ENCODE peak calls at places on chromosome X, in ten cellular contexts. P is NB4, M is fibroblast of mammary gland, V is H9, W is HFF-Myc, D is fibroblast of lung, F is fibroblast of pulmonary artery, U is AG10803, Q is A549, T is stomach. L is an unnamed sample.
A peak's percentile ranks its signal among the peaks of the same experiment; 100 is the strongest.

GRCh38 chrX:100410083-100410590 is at the start of gene PCDH19:
- DNase-seq in P (no peak), M (peak; percentile 57), V (peak; percentile 86), W (no peak), D (peak; percentile 52), F (peak; percentile 62), U (peak; percentile 46), Q (peak; percentile 44), T (peak; percentile 54), L (peak; percentile 68)

GRCh38 chrX:3271485-3272186 is 74.8 kb downstream of the MXRA5 start:
- DNase-seq in P (no peak), M (peak; percentile 60), V (no peak), W (peak; percentile 63), D (peak; percentile 53), F (peak; percentile 77), U (peak; percentile 90), Q (peak; percentile 18), T (no peak), L (peak; percentile 41)

GRCh38 chrX:46294234-46294633 is 251.0 kb downstream of the ZNF674 start:
- DNase-seq in P (no peak), M (peak; percentile 11), V (no peak), W (no peak), D (no peak), F (no peak), U (peak; percentile 89), Q (no peak), T (no peak), L (no peak)

GRCh38 chrX:153628665-153629064 is 18.3 kb upstream of the DUSP9 start:
- DNase-seq in P (no peak), M (no peak), V (no peak), W (no peak), D (no peak), F (no peak), U (no peak), Q (no peak), T (no peak), L (no peak)

GRCh38 chrX:32708542-32708941 is 502.8 kb downstream of the DMD start:
- DNase-seq in P (no peak), M (no peak), V (no peak), W (no peak), D (no peak), F (no peak), U (no peak), Q (no peak), T (no peak), L (no peak)

GRCh38 chrX:41024755-41025154 is 60.5 kb upstream of the USP9X start:
- DNase-seq in P (no peak), M (no peak), V (no peak), W (no peak), D (no peak), F (no peak), U (no peak), Q (peak; percentile 20), T (no peak), L (no peak)

GRCh38 chrX:7446815-7447214 is 298.9 kb upstream of the PUDP start:
- DNase-seq in P (no peak), M (peak; percentile 7), V (no peak), W (no peak), D (no peak), F (no peak), U (no peak), Q (no peak), T (no peak), L (peak; percentile 90)

GRCh38 chrX:133792198-133792953 is 193.0 kb downstream of the GPC3 start:
- DNase-seq in P (peak; percentile 64), M (peak; percentile 75), V (peak; percentile 80), W (peak; percentile 40), D (peak; percentile 77), F (peak; percentile 77), U (peak; percentile 55), Q (peak; percentile 68), T (peak; percentile 70), L (peak; percentile 83)

GRCh38 chrX:19342331-19342906 is 1.3 kb upstream of the PDHA1 start:
- DNase-seq in P (peak; percentile 15), M (no peak), V (no peak), W (no peak), D (peak; percentile 28), F (no peak), U (no peak), Q (no peak), T (no peak), L (no peak)

GRCh38 chrX:110318664-110318968 is 731 bp upstream of the AMMECR1 start:
- DNase-seq in P (no peak), M (no peak), V (no peak), W (no peak), D (no peak), F (no peak), U (no peak), Q (peak; percentile 31), T (peak; percentile 27), L (peak; percentile 44)

GRCh38 chrX:110317820-110318663 is at the start of gene AMMECR1:
- DNase-seq in P (peak; percentile 88), M (peak; percentile 78), V (peak; percentile 74), W (peak; percentile 30), D (peak; percentile 77), F (peak; percentile 82), U (peak; percentile 83), Q (peak; percentile 83), T (peak; percentile 80), L (peak; percentile 71)

GRCh38 chrX:110315541-110315940 is 2.3 kb downstream of the AMMECR1 start:
- DNase-seq in P (no peak), M (peak; percentile 36), V (no peak), W (no peak), D (no peak), F (no peak), U (no peak), Q (no peak), T (no peak), L (no peak)

GRCh38 chrX:110316351-110317078 is 1.4 kb downstream of the AMMECR1 start:
- DNase-seq in P (peak; percentile 39), M (peak; percentile 12), V (no peak), W (no peak), D (no peak), F (peak; percentile 17), U (peak; percentile 7), Q (no peak), T (no peak), L (peak; percentile 11)

DNA sequence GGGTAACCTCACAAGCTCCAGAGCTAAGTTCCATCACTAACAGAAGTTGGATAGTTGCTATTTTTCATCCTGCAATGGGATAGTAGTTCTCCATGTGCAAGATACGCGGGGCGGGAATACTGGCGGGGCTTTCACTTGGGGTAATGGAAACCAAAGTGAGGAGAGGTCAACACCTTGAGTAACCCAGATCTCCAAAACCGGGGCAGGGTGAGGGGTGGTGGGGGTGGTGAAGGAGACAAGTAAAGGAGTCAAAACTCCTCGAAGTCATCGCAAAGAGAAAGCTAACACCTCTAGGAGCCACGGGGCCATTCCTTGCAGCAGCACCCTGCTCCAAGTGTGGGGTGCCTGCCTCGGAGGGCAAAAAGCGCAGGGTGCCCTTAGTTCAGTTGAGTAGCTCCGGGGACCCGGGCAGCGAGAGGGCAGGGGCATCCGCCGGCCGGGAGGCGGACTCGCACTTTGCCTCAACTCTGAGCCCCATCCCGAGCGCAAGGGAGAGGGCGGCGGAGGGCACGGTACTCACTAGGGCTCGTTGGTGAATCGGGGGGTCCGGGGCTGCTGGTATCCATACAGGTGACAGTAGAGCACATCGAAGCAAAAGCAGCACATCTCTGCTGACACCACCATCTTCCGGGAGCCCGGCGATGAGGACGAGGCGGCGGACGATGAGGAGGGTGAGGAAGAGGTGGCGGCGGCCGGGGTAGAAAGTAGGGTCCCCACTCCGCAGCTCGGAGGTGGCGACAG is 636 bp downstream of the AMMECR1 start:
- DNase-seq in P (peak; percentile 50), M (peak; percentile 16), V (no peak), W (no peak), D (no peak), F (no peak), U (no peak), Q (peak; percentile 2), T (peak; percentile 27), L (peak; percentile 16)
- TF ChIP-seq CTCF in P (no peak), M (no peak), V (no peak), W (no peak), D (no peak), F (no peak), U (no peak), Q (no peak), T (no peak), L (no peak)

GRCh38 chrX:92230628-92231027 is 451.5 kb downstream of the PCDH11X start:
- DNase-seq in P (no peak), M (no peak), V (no peak), W (no peak), D (no peak), F (no peak), U (no peak), Q (no peak), T (no peak), L (no peak)

GRCh38 chrX:92231391-92231790 is 452.2 kb downstream of the PCDH11X start:
- DNase-seq in P (no peak), M (no peak), V (no peak), W (no peak), D (no peak), F (no peak), U (no peak), Q (no peak), T (no peak), L (no peak)

GRCh38 chrX:92232182-92232581 is 453.0 kb downstream of the PCDH11X start:
- DNase-seq in P (peak; percentile 15), M (peak; percentile 4), V (no peak), W (no peak), D (peak; percentile 24), F (peak; percentile 11), U (no peak), Q (peak; percentile 4), T (no peak), L (peak; percentile 31)
- TF ChIP-seq CTCF in P (peak; percentile 28), M (peak; percentile 39), V (peak; percentile 81), W (no peak), D (peak; percentile 47), F (peak; percentile 30), U (peak; percentile 8), Q (peak; percentile 29), T (no peak), L (peak; percentile 55)

DNA sequence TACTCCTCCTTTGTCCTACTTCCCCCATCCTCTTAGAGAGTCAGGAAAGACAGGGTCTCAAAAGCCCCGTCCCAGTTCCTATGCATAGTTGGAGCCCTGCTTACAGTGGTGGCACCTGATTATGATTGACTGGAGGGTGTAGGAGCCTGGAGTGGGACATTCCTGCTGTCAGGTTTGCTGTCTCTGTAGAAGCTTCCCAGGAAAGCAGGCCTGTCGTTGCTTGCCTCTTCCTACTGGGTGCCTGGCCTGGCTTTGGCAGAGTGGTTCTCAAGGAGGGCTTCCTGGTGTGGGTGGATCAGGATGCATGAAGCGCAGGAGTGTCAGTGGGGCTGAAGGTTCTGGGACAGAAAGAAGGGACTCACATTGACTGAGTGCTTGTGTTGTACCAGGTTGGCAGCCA is 4.8 kb downstream of the MAGED2 start:
- DNase-seq in P (no peak), M (no peak), V (no peak), W (no peak), D (no peak), F (no peak), U (no peak), Q (no peak), T (no peak), L (no peak)
- TF ChIP-seq CTCF in P (no peak), M (no peak), V (no peak), W (no peak), D (no peak), F (no peak), U (no peak), Q (no peak), T (no peak), L (no peak)

DNA sequence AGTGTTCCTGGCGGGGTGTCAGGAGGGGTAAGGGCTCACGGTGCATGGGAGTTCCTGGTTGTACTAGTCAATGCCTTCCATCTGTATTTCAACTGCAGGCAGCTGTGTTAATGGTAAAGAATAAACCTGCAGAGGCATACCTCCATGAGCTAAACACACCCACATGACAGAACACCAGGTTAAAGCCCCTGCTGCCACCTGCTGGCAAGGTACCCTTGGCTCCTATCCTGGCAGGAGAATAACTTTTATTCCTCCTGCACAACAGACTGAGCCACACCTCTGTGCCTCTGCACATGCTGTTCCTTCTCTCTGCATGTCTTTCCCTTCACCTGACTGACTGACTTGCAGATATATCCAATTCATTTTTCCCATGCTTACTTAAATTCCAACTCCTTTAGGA is 11.1 kb downstream of the ITIH6 start:
- DNase-seq in P (peak; percentile 14), M (no peak), V (peak; percentile 46), W (no peak), D (no peak), F (no peak), U (no peak), Q (peak; percentile 25), T (peak; percentile 39), L (peak; percentile 32)
- TF ChIP-seq CTCF in P (peak; percentile 29), M (no peak), V (peak; percentile 59), W (no peak), D (no peak), F (no peak), U (no peak), Q (no peak), T (no peak), L (peak; percentile 37)

L was measured in MCF 10A.